ENCODE peak calls at places on chromosomes 7 and 10, in eight cellular contexts. Y is neural progenitor cell, H is astrocyte, D is PC-3, Z is mammary epithelial cell, G is H9, J is IMR-90, A is GM12878. W is an unnamed sample.
A peak's percentile ranks its signal among the peaks of the same experiment; 100 is the strongest.

GRCh38 chr10:79266543-79267312 is 80.5 kb upstream of the PPIF start:
- DNase-seq in Y (no peak), H (peak; percentile 91), D (peak; percentile 88), Z (peak; percentile 71), G (no peak), J (peak; percentile 93), A (peak; percentile 81), W (no peak)

GRCh38 chr10:46558411-46559185 is 2.1 kb upstream of the GPRIN2 start:
- DNase-seq in Y (no peak), H (no peak), D (no peak), Z (no peak), G (peak; percentile 26), J (no peak), A (no peak), W (no peak)

GRCh38 chr7:122726881-122727280 is 24.2 kb upstream of the RNF148 start:
- DNase-seq in Y (no peak), H (no peak), D (no peak), Z (no peak), G (no peak), J (no peak), A (no peak), W (no peak)

GRCh38 chr10:86795353-86795752 is 38.9 kb downstream of the BMPR1A start:
- DNase-seq in Y (peak; percentile 80), H (peak; percentile 88), D (peak; percentile 54), Z (peak; percentile 65), G (no peak), J (peak; percentile 89), A (no peak), W (peak; percentile 94)

GRCh38 chr7:70700935-70701425 is 431.0 kb upstream of the GALNT17 start:
- DNase-seq in Y (peak; percentile 81), H (no peak), D (no peak), Z (no peak), G (no peak), J (no peak), A (no peak), W (no peak)

GRCh38 chr10:118800920-118801319 is 46.1 kb upstream of the CACUL1 start:
- DNase-seq in Y (no peak), H (no peak), D (peak; percentile 41), Z (peak; percentile 26), G (no peak), J (no peak), A (no peak), W (no peak)

GRCh38 chr10:29501692-29502091 is 133.1 kb downstream of the SVIL start:
- DNase-seq in Y (no peak), H (peak; percentile 94), D (peak; percentile 93), Z (peak; percentile 87), G (no peak), J (peak; percentile 87), A (no peak), W (peak; percentile 60)

GRCh38 chr10:28913850-28914249 is 236.5 kb downstream of the BAMBI start:
- DNase-seq in Y (no peak), H (peak; percentile 20), D (peak; percentile 31), Z (no peak), G (no peak), J (no peak), A (no peak), W (no peak)

GRCh38 chr10:100507357-100507732 is 12.3 kb downstream of the SEC31B start:
- DNase-seq in Y (no peak), H (no peak), D (no peak), Z (no peak), G (no peak), J (no peak), A (no peak), W (no peak)

GRCh38 chr10:110284262-110284661 is 20.5 kb downstream of the SMNDC1 start:
- DNase-seq in Y (no peak), H (no peak), D (no peak), Z (no peak), G (no peak), J (no peak), A (no peak), W (no peak)

GRCh38 chr10:99958806-99959205 is 50.9 kb downstream of the DNMBP start:
- DNase-seq in Y (no peak), H (no peak), D (no peak), Z (no peak), G (no peak), J (no peak), A (no peak), W (no peak)

GRCh38 chr7:30521532-30521931 is 16.9 kb upstream of the GGCT start:
- DNase-seq in Y (no peak), H (peak; percentile 67), D (no peak), Z (no peak), G (no peak), J (peak; percentile 56), A (no peak), W (no peak)

GRCh38 chr10:93346712-93347111 is 135.4 kb downstream of the MYOF start:
- DNase-seq in Y (no peak), H (peak; percentile 8), D (no peak), Z (no peak), G (peak; percentile 46), J (peak; percentile 46), A (no peak), W (peak; percentile 85)

GRCh38 chr10:21355591-21356011 is 169.9 kb downstream of the SKIDA1 start:
- DNase-seq in Y (no peak), H (peak; percentile 80), D (peak; percentile 44), Z (peak; percentile 65), G (no peak), J (peak; percentile 69), A (no peak), W (peak; percentile 32)

GRCh38 chr10:104472957-104473745 is 119.5 kb downstream of the CFAP58 start:
- DNase-seq in Y (no peak), H (peak; percentile 8), D (no peak), Z (peak; percentile 26), G (no peak), J (peak; percentile 4), A (no peak), W (peak; percentile 27)

GRCh38 chr10:79221110-79222051 is 125.9 kb upstream of the PPIF start:
- DNase-seq in Y (peak; percentile 85), H (peak; percentile 86), D (no peak), Z (no peak), G (peak; percentile 65), J (peak; percentile 95), A (no peak), W (peak; percentile 35)

GRCh38 chr7:100093498-100093897 is 4.7 kb downstream of the COPS6 start:
- DNase-seq in Y (no peak), H (no peak), D (no peak), Z (no peak), G (no peak), J (no peak), A (no peak), W (no peak)

GRCh38 chr7:105691029-105691691 is 109.9 kb upstream of the EFCAB10 start:
- DNase-seq in Y (no peak), H (no peak), D (peak; percentile 35), Z (no peak), G (peak; percentile 42), J (peak; percentile 65), A (no peak), W (peak; percentile 61)

GRCh38 chr10:61943699-61944444 is 42.4 kb downstream of the ARID5B start:
- DNase-seq in Y (no peak), H (peak; percentile 68), D (peak; percentile 99), Z (peak; percentile 59), G (no peak), J (peak; percentile 53), A (no peak), W (no peak)

GRCh38 chr10:65548046-65548445 is 1377.8 kb upstream of the LRRTM3 start:
- DNase-seq in Y (no peak), H (no peak), D (no peak), Z (no peak), G (no peak), J (no peak), A (no peak), W (no peak)

GRCh38 chr10:71271626-71272025 is 47.4 kb upstream of the SLC29A3 start:
- DNase-seq in Y (no peak), H (peak; percentile 38), D (no peak), Z (no peak), G (no peak), J (peak; percentile 33), A (no peak), W (no peak)
- H3K9ac ChIP-seq in Y (no peak overlapping the region), H (peak overlapping the region; percentile 66), D (no peak overlapping the region), Z (no peak overlapping the region), G (no peak overlapping the region), J (no peak overlapping the region), A (no peak overlapping the region), W (no peak overlapping the region)

GRCh38 chr7:92634924-92635519 is 44.8 kb upstream of the FAM133B start:
- DNase-seq in Y (no peak), H (peak; percentile 84), D (peak; percentile 70), Z (peak; percentile 85), G (no peak), J (peak; percentile 90), A (no peak), W (peak; percentile 41)

GRCh38 chr7:92634125-92634710 is 44.0 kb upstream of the FAM133B start:
- DNase-seq in Y (no peak), H (peak; percentile 31), D (no peak), Z (no peak), G (no peak), J (no peak), A (no peak), W (no peak)

GRCh38 chr7:92632791-92633190 is 42.6 kb upstream of the FAM133B start:
- DNase-seq in Y (no peak), H (no peak), D (no peak), Z (no peak), G (no peak), J (no peak), A (no peak), W (no peak)

GRCh38 chr7:92631830-92632487 is 41.8 kb upstream of the FAM133B start:
- DNase-seq in Y (no peak), H (no peak), D (no peak), Z (no peak), G (no peak), J (no peak), A (no peak), W (no peak)

GRCh38 chr7:92633211-92633906 is 43.2 kb upstream of the FAM133B start:
- DNase-seq in Y (no peak), H (peak; percentile 99), D (peak; percentile 91), Z (peak; percentile 94), G (no peak), J (peak; percentile 94), A (no peak), W (peak; percentile 74)
- H3K4me2 ChIP-seq in Y (no peak overlapping the region), H (peak overlapping the region; percentile 71), D (peak overlapping the region; percentile 76), Z (peak overlapping the region; percentile 91), G (no peak overlapping the region), J (peak overlapping the region; percentile 58), A (peak overlapping the region; percentile 68), W (no peak overlapping the region)

DNA sequence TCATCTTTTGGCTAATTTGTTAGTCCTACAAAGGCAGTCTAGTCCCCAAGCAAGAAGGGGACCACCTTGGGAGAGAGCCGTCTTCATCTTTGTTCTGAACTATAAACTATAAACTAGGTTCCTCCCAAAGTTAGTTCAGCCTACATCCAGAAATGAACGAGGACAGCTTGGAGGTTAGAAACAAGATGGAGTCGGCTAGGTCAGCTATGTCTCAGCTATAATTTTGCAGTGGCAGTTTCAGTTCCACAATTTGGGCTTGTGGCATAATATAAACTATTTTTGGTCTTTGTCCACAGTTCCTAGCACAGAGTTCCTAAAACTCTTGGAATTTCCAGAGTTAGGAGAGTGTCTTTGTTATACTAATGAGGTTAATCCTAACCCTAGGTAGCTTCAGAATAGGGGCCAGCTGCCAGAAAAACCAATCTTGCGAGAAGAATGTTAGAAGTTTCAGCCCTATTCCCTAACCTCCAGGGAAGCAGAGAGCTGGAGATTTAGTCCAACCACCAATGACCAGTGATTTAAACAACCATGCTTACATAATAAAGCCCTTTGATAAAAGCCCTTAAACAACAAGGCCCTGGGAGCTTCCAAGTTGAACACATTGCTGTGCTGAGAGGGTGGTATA is 131.9 kb downstream of the AKR1D1 start:
- DNase-seq in Y (peak; percentile 77), H (no peak), D (no peak), Z (no peak), G (peak; percentile 40), J (no peak), A (no peak), W (no peak)
- H3K9ac ChIP-seq in Y (no peak overlapping the region), H (no peak overlapping the region), D (no peak overlapping the region), Z (no peak overlapping the region), G (no peak overlapping the region), J (no peak overlapping the region), A (no peak overlapping the region), W (no peak overlapping the region)

GRCh38 chr10:51063659-51064535 is 10.4 kb upstream of the PRKG1 start:
- DNase-seq in Y (peak; percentile 54), H (peak; percentile 27), D (peak; percentile 99), Z (peak; percentile 15), G (no peak), J (peak; percentile 77), A (no peak), W (peak; percentile 28)
- H3K4me2 ChIP-seq in Y (no peak overlapping the region), H (no peak overlapping the region), D (no peak overlapping the region), Z (no peak overlapping the region), G (no peak overlapping the region), J (no peak overlapping the region), A (no peak overlapping the region), W (no peak overlapping the region)